ENCODE peak calls at places on chromosomes 13 and 19, in eight cellular contexts. Q is fibroblast of lung, V is HCT116, C is endothelial cell of umbilical vein, O is DND-41, B is neuronal stem cell, I is GM23248, J is GM23338. T is an unnamed sample.

GRCh38 chr19:44635581-44636438 is 7.9 kb upstream of the PVR start:
- DNase-seq in Q (peak; percentile 63), V (no peak), C (no peak), O (no peak), B (no peak), I (peak; percentile 68), J (no peak), T (no peak)

GRCh38 chr13:35923347-35923746 is 207.8 kb downstream of the DCLK1 start:
- DNase-seq in Q (peak; percentile 17), V (peak; percentile 16), C (peak; percentile 19), O (no peak), B (no peak), I (peak; percentile 84), J (no peak), T (no peak)

GRCh38 chr19:15195987-15196682 is 4.7 kb downstream of the NOTCH3 start:
- DNase-seq in Q (no peak), V (peak; percentile 73), C (no peak), O (no peak), B (no peak), I (peak; percentile 59), J (peak; percentile 97), T (peak; percentile 95)

GRCh38 chr19:1718382-1719315 is 34.7 kb upstream of the ONECUT3 start:
- DNase-seq in Q (no peak), V (no peak), C (no peak), O (no peak), B (no peak), I (no peak), J (peak; percentile 54), T (no peak)

GRCh38 chr13:54016548-54016947 is 987.9 kb downstream of the OLFM4 start:
- DNase-seq in Q (no peak), V (no peak), C (no peak), O (no peak), B (no peak), I (no peak), J (no peak), T (no peak)

GRCh38 chr19:7363225-7363624 is 14.5 kb downstream of the ARHGEF18 start:
- DNase-seq in Q (no peak), V (no peak), C (no peak), O (no peak), B (no peak), I (no peak), J (no peak), T (no peak)

GRCh38 chr13:35888327-35888940 is 242.7 kb downstream of the DCLK1 start:
- DNase-seq in Q (peak; percentile 15), V (no peak), C (no peak), O (no peak), B (no peak), I (no peak), J (no peak), T (peak; percentile 17)

GRCh38 chr19:11465605-11466004 is 15.2 kb downstream of the ELAVL3 start:
- DNase-seq in Q (no peak), V (no peak), C (no peak), O (no peak), B (no peak), I (no peak), J (peak; percentile 65), T (no peak)

GRCh38 chr13:111322001-111322915 is 1.8 kb downstream of the TEX29 start:
- DNase-seq in Q (no peak), V (no peak), C (no peak), O (no peak), B (no peak), I (no peak), J (no peak), T (no peak)

GRCh38 chr19:58584498-58585441 is 11.6 kb upstream of the MZF1 start:
- DNase-seq in Q (no peak), V (no peak), C (no peak), O (no peak), B (no peak), I (no peak), J (no peak), T (no peak)

GRCh38 chr13:31675521-31675953 is 63.8 kb upstream of the RXFP2 start:
- DNase-seq in Q (peak; percentile 31), V (no peak), C (no peak), O (no peak), B (no peak), I (peak; percentile 67), J (no peak), T (no peak)

GRCh38 chr19:41409288-41409687 is 11.7 kb downstream of the BCKDHA start:
- DNase-seq in Q (peak; percentile 12), V (peak; percentile 28), C (peak; percentile 15), O (no peak), B (no peak), I (peak; percentile 32), J (no peak), T (peak; percentile 88)

GRCh38 chr19:35164418-35164817 is 9.9 kb downstream of the FXYD5 start:
- DNase-seq in Q (no peak), V (peak; percentile 81), C (no peak), O (no peak), B (no peak), I (no peak), J (no peak), T (no peak)

GRCh38 chr13:20609145-20609544 is 42.2 kb downstream of the IFT88 start:
- DNase-seq in Q (peak; percentile 87), V (no peak), C (peak; percentile 80), O (no peak), B (no peak), I (peak; percentile 87), J (no peak), T (no peak)

GRCh38 chr19:49442354-49442753 is 1.0 kb upstream of the SLC17A7 start:
- DNase-seq in Q (no peak), V (no peak), C (no peak), O (no peak), B (no peak), I (peak; percentile 36), J (peak; percentile 86), T (no peak)

GRCh38 chr19:44820648-44821609 is 12.0 kb downstream of the BCAM start:
- DNase-seq in Q (no peak), V (no peak), C (peak; percentile 50), O (no peak), B (no peak), I (peak; percentile 54), J (no peak), T (no peak)

DNA sequence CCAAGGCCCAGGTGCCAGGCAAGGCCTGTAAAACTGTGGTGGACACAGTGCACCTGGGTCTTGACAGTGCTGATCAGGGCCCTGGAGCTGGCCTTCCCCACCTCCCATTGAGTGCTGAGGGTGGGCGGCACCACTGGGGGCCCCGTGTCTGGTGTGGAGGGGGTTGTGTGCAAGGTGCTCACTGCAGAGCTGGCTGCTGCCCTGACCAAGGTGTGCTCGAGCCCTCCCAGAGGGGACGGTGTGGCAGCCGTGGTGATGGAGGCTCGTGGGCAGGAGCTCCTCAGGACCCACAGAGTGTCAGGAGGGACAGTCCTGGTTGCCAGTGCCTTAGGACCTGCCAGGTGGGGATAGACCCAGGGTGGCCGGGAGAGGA is 23.0 kb downstream of the ATP4B start:
- DNase-seq in Q (no peak), V (no peak), C (no peak), O (no peak), B (no peak), I (no peak), J (no peak), T (no peak)
- H3K36me3 ChIP-seq in Q (peaks cover 39% of the 10 kb centered on the region), V (peaks cover 84% of the 10 kb centered on the region), C (peaks cover 16% of the 10 kb centered on the region), O (peaks cover 95% of the 10 kb centered on the region), B (peaks cover 73% of the 10 kb centered on the region), I (peaks cover 20% of the 10 kb centered on the region), J (peaks cover 14% of the 10 kb centered on the region), T (no peaks in the 10 kb centered on the region)

GRCh38 chr13:109483369-109483768 is 303.0 kb downstream of the IRS2 start:
- DNase-seq in Q (no peak), V (no peak), C (no peak), O (no peak), B (no peak), I (no peak), J (no peak), T (no peak)
- H2AFZ ChIP-seq in Q (no peak overlapping the region), V (no peak overlapping the region), C (no peak overlapping the region), O (no peak overlapping the region), B (peak overlapping the region; percentile 68), I (no peak overlapping the region), J (no peak overlapping the region), T (no peak overlapping the region)

GRCh38 chr19:4094291-4094690 is 27.6 kb upstream of the ZBTB7A start:
- DNase-seq in Q (no peak), V (no peak), C (no peak), O (no peak), B (no peak), I (no peak), J (no peak), T (no peak)

GRCh38 chr19:4096049-4096892 is 27.7 kb downstream of the MAP2K2 start:
- DNase-seq in Q (no peak), V (no peak), C (no peak), O (no peak), B (no peak), I (no peak), J (no peak), T (no peak)

GRCh38 chr19:4094761-4095487 is 28.2 kb upstream of the ZBTB7A start:
- DNase-seq in Q (no peak), V (no peak), C (no peak), O (no peak), B (no peak), I (no peak), J (no peak), T (no peak)

GRCh38 chr19:4095488-4095844 is 28.5 kb downstream of the MAP2K2 start:
- DNase-seq in Q (no peak), V (no peak), C (no peak), O (no peak), B (no peak), I (no peak), J (no peak), T (no peak)

GRCh38 chr19:4093643-4094175 is 27.0 kb upstream of the ZBTB7A start:
- DNase-seq in Q (no peak), V (no peak), C (no peak), O (no peak), B (no peak), I (no peak), J (no peak), T (no peak)
- H3K36me3 ChIP-seq in Q (peaks cover 12% of the 10 kb centered on the region), V (peaks cover 9% of the 10 kb centered on the region), C (peaks cover 6% of the 10 kb centered on the region), O (peaks cover 81% of the 10 kb centered on the region), B (peaks cover 36% of the 10 kb centered on the region), I (no peaks in the 10 kb centered on the region), J (no peaks in the 10 kb centered on the region), T (no peaks in the 10 kb centered on the region)

GRCh38 chr13:112417079-112417478 is 40.9 kb downstream of the SPACA7 start:
- DNase-seq in Q (no peak), V (no peak), C (no peak), O (no peak), B (no peak), I (no peak), J (no peak), T (no peak)

GRCh38 chr13:112416647-112417046 is 40.5 kb downstream of the SPACA7 start:
- DNase-seq in Q (no peak), V (no peak), C (no peak), O (no peak), B (no peak), I (no peak), J (no peak), T (no peak)
- H2AFZ ChIP-seq in Q (no peak overlapping the region), V (no peak overlapping the region), C (no peak overlapping the region), O (no peak overlapping the region), B (no peak overlapping the region), I (no peak overlapping the region), J (no peak overlapping the region), T (no peak overlapping the region)